ENCODE peak calls at places on chromosome 9, in eight cellular contexts. F is left colon; C is activated T-helper 17 cell treated with anti-CD3 and anti-CD28 coated beads, Interleukin-2, amount 50 U/mL, for 72 hours; S is stimulated activated effector memory CD8-positive, alpha-beta T cell treated with anti-CD3 and anti-CD28 coated beads, Interleukin-12 subunit alpha, Interleukin-12 subunit beta, amount 100 ng/mL, for 72 hours; B is left ventricle myocardium superior; M is activated CD8-positive, alpha-beta memory T cell treated with anti-CD3 and anti-CD28 coated beads, Interleukin-2, amount 10 ng/mL, durations not matched to agents 7 days and 5 days; K is PC-3; J is Right ventricle myocardium inferior. T is an unnamed sample.

GRCh38 chr9:81035171-81035570 is 654.2 kb downstream of the TLE1 start:
- ATAC-seq in J (no peak), M (no peak), B (no peak), K (no peak), C (no peak), S (no peak), F (no peak), T (no peak)

GRCh38 chr9:82022121-82022520 is 33.5 kb downstream of the SPATA31D1 start:
- ATAC-seq in J (no peak), K (no peak), M (no peak), B (no peak), S (no peak), C (no peak), F (no peak), T (no peak)

GRCh38 chr9:8282555-8282954 is 483.0 kb upstream of the DMAC1 start:
- ATAC-seq in M (no peak), C (no peak), J (no peak), B (no peak), S (no peak), F (no peak), K (no peak), T (no peak)

GRCh38 chr9:36791204-36791948 is 218.7 kb downstream of the MELK start:
- ATAC-seq in J (no peak), M (no peak), F (no peak), S (no peak), B (no peak), C (no peak), K (no peak), T (peak)

GRCh38 chr9:99433555-99433954 is 211.5 kb downstream of the SEC61B start:
- ATAC-seq in K (peak), J (peak), C (peak), M (peak), S (peak), B (peak), F (no peak), T (peak)

GRCh38 chr9:136306691-136307208 is 2.9 kb upstream of the CCDC187 start:
- ATAC-seq in J (no peak), C (peak), B (no peak), K (no peak), S (peak), M (peak), F (no peak), T (no peak)

GRCh38 chr9:128190516-128191405 is 611 bp downstream of the CIZ1 start:
- ATAC-seq in M (peak), C (peak), J (peak), B (peak), K (peak), F (peak), S (peak), T (peak)

GRCh38 chr9:121386442-121387175 is 16.6 kb upstream of the STOM start:
- ATAC-seq in F (no peak), S (no peak), K (no peak), B (no peak), J (no peak), C (no peak), M (no peak), T (no peak)

GRCh38 chr9:84851935-84852585 is 182.5 kb downstream of the NTRK2 start:
- ATAC-seq in J (peak), F (no peak), B (peak), K (no peak), C (no peak), S (no peak), M (no peak), T (peak)

GRCh38 chr9:135259273-135259672 is 171.8 kb downstream of the OLFM1 start:
- ATAC-seq in S (no peak), J (no peak), M (no peak), F (no peak), B (no peak), C (no peak), K (no peak), T (no peak)

GRCh38 chr9:107281164-107281563 is 1.9 kb upstream of the RAD23B start:
- ATAC-seq in F (no peak), S (no peak), B (no peak), J (no peak), M (no peak), C (no peak), K (no peak), T (no peak)

GRCh38 chr9:136578620-136578914 is 32.7 kb upstream of the NOTCH1 start:
- ATAC-seq in S (peak), M (peak), F (no peak), K (no peak), J (no peak), B (no peak), C (no peak), T (no peak)

GRCh38 chr9:136950656-136951030 is 1.4 kb upstream of the LCN12 start:
- ATAC-seq in B (peak), M (no peak), C (no peak), F (peak), S (no peak), J (peak), K (peak), T (no peak)

GRCh38 chr9:69120380-69121154 is 53.5 kb upstream of the TJP2 start:
- ATAC-seq in C (no peak), B (peak), F (peak), K (peak), J (peak), S (peak), M (peak), T (peak)

T was measured in esophagus mucosa.